ENCODE peak calls at places on chromosomes 4 and X, in five cellular contexts. G, H, K, R and V are unnamed samples.

GRCh38 chr4:26032572-26033320 is 118.7 kb downstream of the SMIM20 start:
- DNase-seq in G (no peak), H (no peak), K (no peak), R (no peak), V (no peak)

GRCh38 chrX:120549483-120550452 is 11.0 kb downstream of the CUL4B start:
- DNase-seq in R (no peak), K (peak), H (no peak), G (no peak), V (peak)

GRCh38 chr4:6542951-6543350 is 32.0 kb upstream of the MAN2B2 start:
- DNase-seq in R (no peak), G (no peak), H (no peak), K (no peak), V (no peak)

GRCh38 chrX:100424012-100424411 is 13.9 kb upstream of the PCDH19 start:
- DNase-seq in H (no peak), R (no peak), K (no peak), G (no peak), V (no peak)

GRCh38 chrX:24037729-24038128 is 10.7 kb upstream of the KLHL15 start:
- DNase-seq in H (no peak), R (no peak), G (no peak), K (no peak), V (no peak)

GRCh38 chr4:6227412-6228157 is 27.2 kb upstream of the JAKMIP1 start:
- DNase-seq in K (no peak), R (peak), G (no peak), H (no peak), V (no peak)

GRCh38 chr4:19686456-19686855 is 565.2 kb upstream of the SLIT2 start:
- DNase-seq in K (no peak), R (no peak), G (no peak), H (no peak), V (no peak)

GRCh38 chrX:32576885-32577284 is 634.5 kb downstream of the DMD start:
- DNase-seq in R (no peak), K (no peak), H (no peak), G (no peak), V (no peak)

GRCh38 chr4:124980276-124980752 is 267.8 kb upstream of the ANKRD50 start:
- DNase-seq in K (no peak), G (no peak), R (no peak), H (no peak), V (no peak)

GRCh38 chr4:184368290-184368689 is 106.1 kb downstream of the IRF2 start:
- DNase-seq in H (no peak), G (no peak), K (no peak), R (no peak), V (no peak)

GRCh38 chr4:2301806-2302205 is 39.9 kb upstream of the MXD4 start:
- DNase-seq in R (no peak), G (no peak), H (no peak), K (no peak), V (no peak)

GRCh38 chr4:10458190-10458589 is 964 bp upstream of the ZNF518B start:
- DNase-seq in G (no peak), R (no peak), H (no peak), K (no peak), V (no peak)

GRCh38 chr4:136935305-136935704 is 597.0 kb downstream of the PCDH18 start:
- DNase-seq in R (no peak), H (no peak), G (no peak), K (no peak), V (no peak)

GRCh38 chr4:94519925-94520789 is 68.4 kb downstream of the PDLIM5 start:
- DNase-seq in G (no peak), H (no peak), R (no peak), K (no peak), V (no peak)

GRCh38 chr4:153418581-153418980 is 47.6 kb upstream of the TMEM131L start:
- DNase-seq in G (no peak), R (no peak), K (no peak), H (no peak), V (no peak)

GRCh38 chr4:168677063-168677462 is 180.2 kb downstream of the PALLD start:
- DNase-seq in H (no peak), K (no peak), G (no peak), R (no peak), V (no peak)

GRCh38 chrX:119753639-119754257 is 4.6 kb upstream of the SOWAHD start:
- DNase-seq in R (no peak), K (peak), G (peak), H (no peak), V (no peak)

GRCh38 chr4:153112071-153112460 is 92.2 kb upstream of the TRIM2 start:
- DNase-seq in R (no peak), G (no peak), H (no peak), K (no peak), V (no peak)

GRCh38 chrX:29066516-29066915 is 479.3 kb downstream of the IL1RAPL1 start:
- DNase-seq in R (no peak), H (no peak), K (no peak), G (no peak), V (no peak)

GRCh38 chrX:43025806-43026205 is 247.8 kb upstream of the PPP1R2C start:
- DNase-seq in K (no peak), H (no peak), R (no peak), G (no peak), V (no peak)

GRCh38 chr4:124997124-124997523 is 284.6 kb upstream of the ANKRD50 start:
- DNase-seq in H (no peak), R (no peak), G (no peak), K (no peak), V (no peak)

GRCh38 chr4:186657766-186658165 is 65.9 kb downstream of the FAT1 start:
- DNase-seq in G (no peak), R (no peak), H (no peak), K (no peak), V (no peak)

GRCh38 chr4:47942420-47942819 is 28.0 kb upstream of the NFXL1 start:
- DNase-seq in H (no peak), K (no peak), R (no peak), G (no peak), V (no peak)

GRCh38 chr4:47945930-47946726 is 31.7 kb upstream of the NFXL1 start:
- DNase-seq in R (no peak), K (no peak), H (no peak), G (no peak), V (no peak)
- TF ChIP-seq CTCF in R (no peak), K (no peak), H (no peak), G (no peak), V (no peak)

DNA sequence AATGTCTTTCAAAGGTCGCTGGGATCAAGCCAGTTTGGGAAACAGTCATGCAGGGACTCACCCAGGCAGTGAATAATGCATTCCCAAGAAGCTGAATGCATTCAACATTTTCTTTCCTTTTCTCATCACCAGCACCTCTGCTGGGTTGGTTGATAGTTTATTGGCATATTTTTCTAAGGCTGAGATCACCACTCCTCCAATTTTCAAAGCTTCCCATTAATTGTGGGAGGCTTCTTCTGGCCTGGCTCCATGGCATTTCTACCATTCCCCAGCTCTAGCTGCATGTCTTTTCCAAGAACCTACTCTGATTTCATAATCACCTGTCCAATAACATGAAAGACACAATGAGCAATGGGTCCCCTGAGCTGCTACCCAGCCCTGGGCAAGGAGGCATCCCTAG is 35.8 kb downstream of the CHRDL1 start:
- DNase-seq in G (no peak), R (no peak), K (no peak), H (no peak), V (no peak)
- TF ChIP-seq CTCF in G (no peak), R (no peak), K (no peak), H (no peak), V (no peak)

GRCh38 chrX:71997320-71997719 is 86.7 kb downstream of the NHSL2 start:
- DNase-seq in K (no peak), R (no peak), H (no peak), G (no peak), V (no peak)

GRCh38 chrX:71998836-71999509 is 88.3 kb downstream of the NHSL2 start:
- DNase-seq in K (peak), R (no peak), G (peak), H (peak), V (no peak)

GRCh38 chrX:71995122-71995521 is 84.5 kb downstream of the NHSL2 start:
- DNase-seq in G (no peak), H (no peak), K (no peak), R (no peak), V (no peak)

GRCh38 chrX:71996138-71996537 is 85.5 kb downstream of the NHSL2 start:
- DNase-seq in R (no peak), G (no peak), H (no peak), K (no peak), V (no peak)

GRCh38 chrX:71996826-71997225 is 86.2 kb downstream of the NHSL2 start:
- DNase-seq in G (no peak), K (no peak), H (peak), R (no peak), V (no peak)
- TF ChIP-seq CTCF in G (no peak), K (no peak), H (no peak), R (no peak), V (no peak)

GRCh38 chr4:128380306-128380705 is 92.7 kb upstream of the PGRMC2 start:
- DNase-seq in H (no peak), R (no peak), G (no peak), K (no peak), V (no peak)

GRCh38 chr4:128376958-128377357 is 89.3 kb upstream of the PGRMC2 start:
- DNase-seq in R (no peak), K (no peak), G (no peak), H (no peak), V (no peak)

GRCh38 chr4:128381748-128382559 is 94.3 kb upstream of the PGRMC2 start:
- DNase-seq in G (no peak), R (no peak), K (no peak), H (no peak), V (no peak)

GRCh38 chr4:128378668-128379067 is 91.1 kb upstream of the PGRMC2 start:
- DNase-seq in G (no peak), R (no peak), H (no peak), K (no peak), V (no peak)

DNA sequence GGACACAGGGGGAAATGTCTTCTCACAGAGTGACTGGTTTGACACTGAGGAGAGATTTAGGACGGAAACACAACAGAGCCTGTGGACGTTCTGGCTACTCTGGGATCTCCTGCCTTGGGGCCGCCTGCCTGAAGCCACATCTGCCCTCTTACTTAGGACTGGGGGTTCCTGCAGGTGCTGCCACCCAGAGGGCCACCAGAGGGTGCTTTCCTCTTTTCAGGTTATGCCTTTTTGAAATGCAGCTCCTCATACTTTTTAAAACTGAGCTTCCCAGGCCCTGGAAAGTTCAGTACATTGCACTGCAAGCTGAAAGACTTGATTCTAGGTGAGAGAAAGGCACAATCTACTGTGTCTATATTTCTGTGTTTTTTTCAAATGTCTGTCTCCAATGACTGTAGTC is 92.2 kb upstream of the PGRMC2 start:
- DNase-seq in G (no peak), H (no peak), K (peak), R (no peak), V (no peak)
- TF ChIP-seq CTCF in G (peak), H (peak), K (no peak), R (peak), V (peak)

DNA sequence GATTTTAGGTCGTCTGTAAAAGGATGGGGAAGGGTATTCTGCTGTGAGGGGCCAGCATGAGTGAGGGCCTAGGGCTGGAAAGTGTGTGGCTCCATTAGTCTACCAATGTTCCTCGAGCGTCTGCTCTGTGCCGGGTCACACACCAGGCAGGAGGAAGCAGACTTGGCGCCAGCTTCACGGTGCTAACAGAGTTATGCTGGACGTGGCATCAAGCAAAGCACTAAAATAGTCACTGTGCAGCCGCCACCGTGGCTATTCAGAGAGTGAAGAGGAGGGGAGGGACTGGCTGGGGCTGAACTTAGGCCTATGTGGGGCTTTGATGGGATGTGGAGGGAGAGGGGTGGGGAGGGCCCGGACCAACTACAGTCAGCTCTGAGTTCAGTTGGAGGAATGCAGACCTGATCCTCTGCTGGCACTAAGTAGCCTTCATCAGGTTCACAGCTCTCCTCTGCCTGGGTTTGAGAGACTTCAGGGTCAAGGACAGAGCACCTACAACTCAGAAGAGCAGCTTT is 83.9 kb upstream of the MSX1 start:
- DNase-seq in K (no peak), R (no peak), G (no peak), H (peak), V (no peak)
- TF ChIP-seq CTCF in K (no peak), R (no peak), G (no peak), H (no peak), V (no peak)

DNA sequence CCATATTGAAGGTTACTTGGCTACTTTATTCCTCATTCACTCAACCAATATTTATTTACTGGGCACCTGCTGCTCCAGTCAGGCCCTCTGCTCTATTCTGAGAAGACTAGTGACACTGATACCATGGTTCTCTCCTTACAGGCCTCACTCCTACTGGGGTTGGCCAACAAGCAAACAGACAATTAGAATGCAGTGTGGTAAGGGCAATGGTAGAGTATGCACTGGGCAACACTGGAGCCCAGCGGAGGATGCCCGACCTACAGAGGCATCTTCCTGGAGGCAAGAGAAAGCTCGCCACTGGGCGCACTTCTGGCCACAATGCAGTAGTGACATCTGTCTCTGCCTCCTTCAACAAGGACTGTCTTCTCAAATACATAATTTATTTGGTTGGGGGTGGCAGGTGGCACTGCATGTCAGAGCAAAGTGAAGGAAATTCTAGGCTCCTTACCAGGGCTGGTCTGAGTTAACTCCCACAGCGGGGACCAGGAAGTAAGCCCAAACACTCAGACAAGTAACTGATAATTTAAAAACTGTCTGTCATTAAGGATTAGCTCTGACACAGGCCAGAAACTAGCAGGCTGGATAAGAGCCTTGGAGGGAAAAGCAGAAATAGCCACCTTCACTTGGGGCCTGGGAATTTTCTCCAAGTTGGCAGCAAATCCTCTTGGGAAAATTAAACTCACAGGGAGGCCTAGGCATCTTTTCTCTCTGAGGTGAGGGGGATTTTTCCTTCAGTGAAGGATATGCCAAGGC is 150.7 kb upstream of the EOLA2 start:
- DNase-seq in R (no peak), G (no peak), H (no peak), K (no peak), V (no peak)
- TF ChIP-seq CTCF in R (no peak), G (no peak), H (no peak), K (no peak), V (no peak)

GRCh38 chrX:133249659-133250058 is 31.5 kb upstream of the TFDP3 start:
- DNase-seq in H (no peak), G (no peak), R (no peak), K (no peak), V (no peak)
- TF ChIP-seq CTCF in H (no peak), G (peak), R (no peak), K (no peak), V (no peak)

GRCh38 chrX:19627081-19627480 is 111.8 kb upstream of the MAP3K15 start:
- DNase-seq in G (no peak), K (no peak), H (no peak), R (no peak), V (no peak)
- TF ChIP-seq CTCF in G (no peak), K (no peak), H (no peak), R (no peak), V (no peak)

GRCh38 chrX:146006637-146007036 is 189.0 kb downstream of the SLITRK2 start:
- DNase-seq in H (no peak), G (no peak), K (no peak), R (no peak), V (no peak)
- TF ChIP-seq CTCF in H (no peak), G (no peak), K (no peak), R (no peak), V (no peak)

GRCh38 chr4:170089743-170090666 is at the start of gene AADAT:
- DNase-seq in R (peak), H (peak), K (peak), G (peak), V (peak)
- TF ChIP-seq CTCF in R (peak), H (peak), K (peak), G (peak), V (peak)